ENCODE peak calls at places on chromosomes 11 and 22, in eight cellular contexts. One of them, this sample, is unnamed.
A peak's percentile ranks its signal among the peaks of the same experiment; 100 is the strongest.

GRCh38 chr11:2367266-2368160 is 9.6 kb upstream of the CD81 start:
- DNase-seq in Caki2: no peak
- DNase-seq in brain microvascular endothelial cell: no peak
- DNase-seq in SW 1271: no peak
- DNase-seq in activated naive CD4-positive, alpha-beta T cell treated with Interleukin-2 at 50 U/mL for 16 hours: no peak
- DNase-seq in bronchial epithelial cell: no peak
- DNase-seq in OCI-LY7: no peak
- DNase-seq in stimulated activated naive B cell treated with anti-CD40 and anti-IgM and Interleukin-4, amounts not matched to agents 10 μg/mL and 1 μg/mL and 100 μg/mL, for 72 hours: no peak
- DNase-seq in this sample: no peak

GRCh38 chr11:43282607-43283440 is 29.0 kb upstream of the API5 start:
- DNase-seq in Caki2: no peak
- DNase-seq in brain microvascular endothelial cell: peak; percentile 20
- DNase-seq in SW 1271: no peak
- DNase-seq in activated naive CD4-positive, alpha-beta T cell treated with Interleukin-2 at 50 U/mL for 16 hours: peak; percentile 42
- DNase-seq in bronchial epithelial cell: peak; percentile 13
- DNase-seq in OCI-LY7: peak; percentile 53
- DNase-seq in stimulated activated naive B cell treated with anti-CD40 and anti-IgM and Interleukin-4, amounts not matched to agents 10 μg/mL and 1 μg/mL and 100 μg/mL, for 72 hours: peak; percentile 7
- DNase-seq in this sample: no peak

GRCh38 chr11:89458646-89459045 is 32.5 kb downstream of the NOX4 start:
- DNase-seq in Caki2: no peak
- DNase-seq in brain microvascular endothelial cell: no peak
- DNase-seq in SW 1271: no peak
- DNase-seq in activated naive CD4-positive, alpha-beta T cell treated with Interleukin-2 at 50 U/mL for 16 hours: no peak
- DNase-seq in bronchial epithelial cell: no peak
- DNase-seq in OCI-LY7: no peak
- DNase-seq in stimulated activated naive B cell treated with anti-CD40 and anti-IgM and Interleukin-4, amounts not matched to agents 10 μg/mL and 1 μg/mL and 100 μg/mL, for 72 hours: no peak
- DNase-seq in this sample: no peak

GRCh38 chr22:32752868-32753520 is 48.5 kb upstream of the TIMP3 start:
- DNase-seq in Caki2: no peak
- DNase-seq in brain microvascular endothelial cell: peak; percentile 83
- DNase-seq in SW 1271: no peak
- DNase-seq in activated naive CD4-positive, alpha-beta T cell treated with Interleukin-2 at 50 U/mL for 16 hours: no peak
- DNase-seq in bronchial epithelial cell: no peak
- DNase-seq in OCI-LY7: no peak
- DNase-seq in stimulated activated naive B cell treated with anti-CD40 and anti-IgM and Interleukin-4, amounts not matched to agents 10 μg/mL and 1 μg/mL and 100 μg/mL, for 72 hours: peak; percentile 45
- DNase-seq in this sample: no peak

GRCh38 chr22:19962246-19962908 is 20.8 kb upstream of the TXNRD2 start:
- DNase-seq in Caki2: peak; percentile 71
- DNase-seq in brain microvascular endothelial cell: peak; percentile 68
- DNase-seq in SW 1271: peak; percentile 50
- DNase-seq in activated naive CD4-positive, alpha-beta T cell treated with Interleukin-2 at 50 U/mL for 16 hours: peak; percentile 68
- DNase-seq in bronchial epithelial cell: peak; percentile 79
- DNase-seq in OCI-LY7: peak; percentile 90
- DNase-seq in stimulated activated naive B cell treated with anti-CD40 and anti-IgM and Interleukin-4, amounts not matched to agents 10 μg/mL and 1 μg/mL and 100 μg/mL, for 72 hours: no peak
- DNase-seq in this sample: no peak

GRCh38 chr11:1647901-1648721 is 18.5 kb downstream of the KRTAP5-5 start:
- DNase-seq in Caki2: no peak
- DNase-seq in brain microvascular endothelial cell: no peak
- DNase-seq in SW 1271: no peak
- DNase-seq in activated naive CD4-positive, alpha-beta T cell treated with Interleukin-2 at 50 U/mL for 16 hours: no peak
- DNase-seq in bronchial epithelial cell: no peak
- DNase-seq in OCI-LY7: no peak
- DNase-seq in stimulated activated naive B cell treated with anti-CD40 and anti-IgM and Interleukin-4, amounts not matched to agents 10 μg/mL and 1 μg/mL and 100 μg/mL, for 72 hours: no peak
- DNase-seq in this sample: no peak

GRCh38 chr11:17399236-17399635 is 10.8 kb upstream of the KCNJ11 start:
- DNase-seq in Caki2: no peak
- DNase-seq in brain microvascular endothelial cell: no peak
- DNase-seq in SW 1271: no peak
- DNase-seq in activated naive CD4-positive, alpha-beta T cell treated with Interleukin-2 at 50 U/mL for 16 hours: no peak
- DNase-seq in bronchial epithelial cell: no peak
- DNase-seq in OCI-LY7: no peak
- DNase-seq in stimulated activated naive B cell treated with anti-CD40 and anti-IgM and Interleukin-4, amounts not matched to agents 10 μg/mL and 1 μg/mL and 100 μg/mL, for 72 hours: no peak
- DNase-seq in this sample: no peak

GRCh38 chr11:130737866-130738431 is 178.3 kb downstream of the SNX19 start:
- DNase-seq in Caki2: peak; percentile 79
- DNase-seq in brain microvascular endothelial cell: peak; percentile 74
- DNase-seq in SW 1271: no peak
- DNase-seq in activated naive CD4-positive, alpha-beta T cell treated with Interleukin-2 at 50 U/mL for 16 hours: no peak
- DNase-seq in bronchial epithelial cell: peak; percentile 83
- DNase-seq in OCI-LY7: no peak
- DNase-seq in stimulated activated naive B cell treated with anti-CD40 and anti-IgM and Interleukin-4, amounts not matched to agents 10 μg/mL and 1 μg/mL and 100 μg/mL, for 72 hours: no peak
- DNase-seq in this sample: peak; percentile 64

GRCh38 chr11:118834428-118835028 is 43.6 kb upstream of the DDX6 start:
- DNase-seq in Caki2: no peak
- DNase-seq in brain microvascular endothelial cell: no peak
- DNase-seq in SW 1271: no peak
- DNase-seq in activated naive CD4-positive, alpha-beta T cell treated with Interleukin-2 at 50 U/mL for 16 hours: no peak
- DNase-seq in bronchial epithelial cell: no peak
- DNase-seq in OCI-LY7: no peak
- DNase-seq in stimulated activated naive B cell treated with anti-CD40 and anti-IgM and Interleukin-4, amounts not matched to agents 10 μg/mL and 1 μg/mL and 100 μg/mL, for 72 hours: no peak
- DNase-seq in this sample: no peak

GRCh38 chr11:64096835-64097234 is 61.1 kb downstream of the FLRT1 start:
- DNase-seq in Caki2: no peak
- DNase-seq in brain microvascular endothelial cell: no peak
- DNase-seq in SW 1271: no peak
- DNase-seq in activated naive CD4-positive, alpha-beta T cell treated with Interleukin-2 at 50 U/mL for 16 hours: no peak
- DNase-seq in bronchial epithelial cell: no peak
- DNase-seq in OCI-LY7: no peak
- DNase-seq in stimulated activated naive B cell treated with anti-CD40 and anti-IgM and Interleukin-4, amounts not matched to agents 10 μg/mL and 1 μg/mL and 100 μg/mL, for 72 hours: no peak
- DNase-seq in this sample: no peak

GRCh38 chr22:19063581-19064353 is 58.4 kb downstream of the DGCR2 start:
- DNase-seq in Caki2: no peak
- DNase-seq in brain microvascular endothelial cell: no peak
- DNase-seq in SW 1271: no peak
- DNase-seq in activated naive CD4-positive, alpha-beta T cell treated with Interleukin-2 at 50 U/mL for 16 hours: no peak
- DNase-seq in bronchial epithelial cell: no peak
- DNase-seq in OCI-LY7: no peak
- DNase-seq in stimulated activated naive B cell treated with anti-CD40 and anti-IgM and Interleukin-4, amounts not matched to agents 10 μg/mL and 1 μg/mL and 100 μg/mL, for 72 hours: no peak
- DNase-seq in this sample: no peak

This sample was measured in pulmonary artery endothelial cell.